ENCODE peak calls at places on chromosomes 5 and 9, in seven cellular contexts. One of them, this sample, is unnamed.
A peak's percentile ranks its signal among the peaks of the same experiment; 100 is the strongest.

GRCh38 chr5:58040044-58040443 is 419.8 kb downstream of the PLK2 start:
- DNase-seq in adrenal gland: no peak
- DNase-seq in A673: no peak
- DNase-seq in heart left ventricle: no peak
- DNase-seq in fibroblast of lung: no peak
- DNase-seq in breast epithelium: no peak
- DNase-seq in left lung: no peak
- DNase-seq in this sample: no peak

GRCh38 chr5:68848086-68848485 is 245.7 kb upstream of the SLC30A5 start:
- DNase-seq in adrenal gland: no peak
- DNase-seq in A673: no peak
- DNase-seq in heart left ventricle: no peak
- DNase-seq in fibroblast of lung: no peak
- DNase-seq in breast epithelium: no peak
- DNase-seq in left lung: no peak
- DNase-seq in this sample: no peak

GRCh38 chr9:20355022-20355421 is 267.3 kb downstream of the MLLT3 start:
- DNase-seq in adrenal gland: no peak
- DNase-seq in A673: no peak
- DNase-seq in heart left ventricle: no peak
- DNase-seq in fibroblast of lung: peak; percentile 88
- DNase-seq in breast epithelium: no peak
- DNase-seq in left lung: no peak
- DNase-seq in this sample: no peak

GRCh38 chr5:72850113-72850512 is 33.7 kb downstream of the TNPO1 start:
- DNase-seq in adrenal gland: no peak
- DNase-seq in A673: no peak
- DNase-seq in heart left ventricle: no peak
- DNase-seq in fibroblast of lung: no peak
- DNase-seq in breast epithelium: no peak
- DNase-seq in left lung: no peak
- DNase-seq in this sample: no peak

GRCh38 chr9:81002242-81002641 is 687.1 kb downstream of the TLE1 start:
- DNase-seq in adrenal gland: no peak
- DNase-seq in A673: no peak
- DNase-seq in heart left ventricle: no peak
- DNase-seq in fibroblast of lung: no peak
- DNase-seq in breast epithelium: no peak
- DNase-seq in left lung: no peak
- DNase-seq in this sample: no peak

GRCh38 chr5:122151640-122152039 is 22.3 kb downstream of the ZNF474 start:
- DNase-seq in adrenal gland: no peak
- DNase-seq in A673: no peak
- DNase-seq in heart left ventricle: no peak
- DNase-seq in fibroblast of lung: peak; percentile 25
- DNase-seq in breast epithelium: no peak
- DNase-seq in left lung: no peak
- DNase-seq in this sample: no peak

GRCh38 chr5:854966-855743 is 4.4 kb upstream of the ZDHHC11 start:
- DNase-seq in adrenal gland: no peak
- DNase-seq in A673: no peak
- DNase-seq in heart left ventricle: no peak
- DNase-seq in fibroblast of lung: no peak
- DNase-seq in breast epithelium: no peak
- DNase-seq in left lung: peak; percentile 23
- DNase-seq in this sample: peak; percentile 44

GRCh38 chr9:128548876-128549275 is 3.5 kb upstream of the SPTAN1 start:
- DNase-seq in adrenal gland: no peak
- DNase-seq in A673: no peak
- DNase-seq in heart left ventricle: no peak
- DNase-seq in fibroblast of lung: no peak
- DNase-seq in breast epithelium: no peak
- DNase-seq in left lung: no peak
- DNase-seq in this sample: no peak

GRCh38 chr5:151155149-151155776 is 2.3 kb downstream of the ANXA6 start:
- DNase-seq in adrenal gland: no peak
- DNase-seq in A673: peak; percentile 9
- DNase-seq in heart left ventricle: no peak
- DNase-seq in fibroblast of lung: peak; percentile 22
- DNase-seq in breast epithelium: no peak
- DNase-seq in left lung: no peak
- DNase-seq in this sample: no peak

GRCh38 chr9:94812343-94812742 is 85.8 kb downstream of the AOPEP start:
- DNase-seq in adrenal gland: no peak
- DNase-seq in A673: no peak
- DNase-seq in heart left ventricle: no peak
- DNase-seq in fibroblast of lung: peak; percentile 20
- DNase-seq in breast epithelium: no peak
- DNase-seq in left lung: no peak
- DNase-seq in this sample: no peak

GRCh38 chr5:56191646-56192045 is 41.5 kb downstream of the ANKRD55 start:
- DNase-seq in adrenal gland: no peak
- DNase-seq in A673: no peak
- DNase-seq in heart left ventricle: no peak
- DNase-seq in fibroblast of lung: no peak
- DNase-seq in breast epithelium: no peak
- DNase-seq in left lung: no peak
- DNase-seq in this sample: no peak

GRCh38 chr9:105195259-105195658 is 49.2 kb upstream of the SLC44A1 start:
- DNase-seq in adrenal gland: no peak
- DNase-seq in A673: no peak
- DNase-seq in heart left ventricle: no peak
- DNase-seq in fibroblast of lung: no peak
- DNase-seq in breast epithelium: no peak
- DNase-seq in left lung: no peak
- DNase-seq in this sample: no peak

GRCh38 chr5:16437974-16438373 is 27.6 kb downstream of the ZNF622 start:
- DNase-seq in adrenal gland: no peak
- DNase-seq in A673: no peak
- DNase-seq in heart left ventricle: no peak
- DNase-seq in fibroblast of lung: no peak
- DNase-seq in breast epithelium: no peak
- DNase-seq in left lung: no peak
- DNase-seq in this sample: no peak

GRCh38 chr5:139668064-139668880 is 20.1 kb downstream of the CXXC5 start:
- DNase-seq in adrenal gland: peak; percentile 48
- DNase-seq in A673: peak; percentile 82
- DNase-seq in heart left ventricle: peak; percentile 57
- DNase-seq in fibroblast of lung: peak; percentile 42
- DNase-seq in breast epithelium: no peak
- DNase-seq in left lung: no peak
- DNase-seq in this sample: peak; percentile 75

GRCh38 chr5:141654298-141654697 is 3.1 kb upstream of the FCHSD1 start:
- DNase-seq in adrenal gland: no peak
- DNase-seq in A673: no peak
- DNase-seq in heart left ventricle: no peak
- DNase-seq in fibroblast of lung: peak; percentile 42
- DNase-seq in breast epithelium: no peak
- DNase-seq in left lung: no peak
- DNase-seq in this sample: peak; percentile 11

GRCh38 chr9:88007291-88007650 is 32.9 kb upstream of the CDK20 start:
- DNase-seq in adrenal gland: no peak
- DNase-seq in A673: no peak
- DNase-seq in heart left ventricle: no peak
- DNase-seq in fibroblast of lung: no peak
- DNase-seq in breast epithelium: no peak
- DNase-seq in left lung: no peak
- DNase-seq in this sample: no peak

GRCh38 chr5:1118231-1118698 is 6.4 kb upstream of the SLC12A7 start:
- DNase-seq in adrenal gland: peak; percentile 60
- DNase-seq in A673: peak; percentile 51
- DNase-seq in heart left ventricle: no peak
- DNase-seq in fibroblast of lung: no peak
- DNase-seq in breast epithelium: no peak
- DNase-seq in left lung: no peak
- DNase-seq in this sample: no peak

GRCh38 chr9:14769235-14769580 is 46.7 kb upstream of the CER1 start:
- DNase-seq in adrenal gland: peak; percentile 37
- DNase-seq in A673: peak; percentile 61
- DNase-seq in heart left ventricle: no peak
- DNase-seq in fibroblast of lung: peak; percentile 33
- DNase-seq in breast epithelium: no peak
- DNase-seq in left lung: no peak
- DNase-seq in this sample: no peak

GRCh38 chr5:71695561-71695960 is 23.5 kb upstream of the CARTPT start:
- DNase-seq in adrenal gland: no peak
- DNase-seq in A673: no peak
- DNase-seq in heart left ventricle: no peak
- DNase-seq in fibroblast of lung: no peak
- DNase-seq in breast epithelium: no peak
- DNase-seq in left lung: no peak
- DNase-seq in this sample: no peak

GRCh38 chr9:121295662-121296191 is 27.8 kb downstream of the GSN start:
- DNase-seq in adrenal gland: no peak
- DNase-seq in A673: no peak
- DNase-seq in heart left ventricle: no peak
- DNase-seq in fibroblast of lung: no peak
- DNase-seq in breast epithelium: no peak
- DNase-seq in left lung: peak; percentile 22
- DNase-seq in this sample: no peak

GRCh38 chr9:93567271-93567959 is 9.0 kb upstream of the PHF2 start:
- DNase-seq in adrenal gland: no peak
- DNase-seq in A673: no peak
- DNase-seq in heart left ventricle: no peak
- DNase-seq in fibroblast of lung: peak; percentile 14
- DNase-seq in breast epithelium: no peak
- DNase-seq in left lung: no peak
- DNase-seq in this sample: no peak

GRCh38 chr9:71733176-71733575 is 35.1 kb downstream of the CEMIP2 start:
- DNase-seq in adrenal gland: no peak
- DNase-seq in A673: no peak
- DNase-seq in heart left ventricle: no peak
- DNase-seq in fibroblast of lung: no peak
- DNase-seq in breast epithelium: no peak
- DNase-seq in left lung: no peak
- DNase-seq in this sample: no peak

GRCh38 chr9:91516781-91517180 is 93.1 kb upstream of the NFIL3 start:
- DNase-seq in adrenal gland: no peak
- DNase-seq in A673: no peak
- DNase-seq in heart left ventricle: no peak
- DNase-seq in fibroblast of lung: no peak
- DNase-seq in breast epithelium: no peak
- DNase-seq in left lung: no peak
- DNase-seq in this sample: no peak
- TF ChIP-seq CTCF in adrenal gland: no peak
- TF ChIP-seq CTCF in A673: no peak
- TF ChIP-seq CTCF in heart left ventricle: no peak
- TF ChIP-seq CTCF in fibroblast of lung: no peak
- TF ChIP-seq CTCF in breast epithelium: no peak
- TF ChIP-seq CTCF in left lung: no peak
- TF ChIP-seq CTCF in this sample: no peak

DNA sequence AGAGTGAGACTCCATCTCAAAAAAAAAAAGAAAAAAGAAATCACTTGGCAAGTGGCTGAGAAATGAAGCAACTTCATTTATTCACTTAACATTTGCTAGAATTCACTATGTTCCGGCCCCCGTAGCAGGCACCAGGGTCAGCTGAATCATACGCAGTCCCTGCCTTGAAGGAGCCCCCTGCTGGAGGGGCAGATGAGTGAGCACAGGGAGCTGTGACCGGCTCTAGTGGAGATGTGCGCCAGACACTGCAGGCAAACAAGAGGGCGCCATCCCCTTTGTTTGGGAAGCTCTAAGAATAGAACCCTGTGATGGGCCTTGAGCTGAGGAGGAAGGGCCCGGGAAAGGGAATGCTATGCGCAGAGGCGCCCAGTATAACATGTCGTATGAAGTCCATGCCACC is 20.2 kb upstream of the RPL26L1 start:
- DNase-seq in adrenal gland: peak; percentile 68
- DNase-seq in A673: peak; percentile 37
- DNase-seq in heart left ventricle: no peak
- DNase-seq in fibroblast of lung: peak; percentile 30
- DNase-seq in breast epithelium: no peak
- DNase-seq in left lung: no peak
- DNase-seq in this sample: no peak
- H3K4me1 ChIP-seq in adrenal gland: no peaks in the 10 kb centered on the region
- H3K4me1 ChIP-seq in A673: peaks cover 18% of the 10 kb centered on the region
- H3K4me1 ChIP-seq in heart left ventricle: peaks cover 5% of the 10 kb centered on the region
- H3K4me1 ChIP-seq in fibroblast of lung: peaks cover 2% of the 10 kb centered on the region
- H3K4me1 ChIP-seq in breast epithelium: no peaks in the 10 kb centered on the region
- H3K4me1 ChIP-seq in left lung: no peaks in the 10 kb centered on the region
- H3K4me1 ChIP-seq in this sample: peaks cover 8% of the 10 kb centered on the region

GRCh38 chr9:116286287-116286686 is 132.7 kb downstream of the PAPPA start:
- DNase-seq in adrenal gland: no peak
- DNase-seq in A673: peak; percentile 65
- DNase-seq in heart left ventricle: no peak
- DNase-seq in fibroblast of lung: peak; percentile 15
- DNase-seq in breast epithelium: no peak
- DNase-seq in left lung: no peak
- DNase-seq in this sample: no peak

GRCh38 chr9:116285320-116285719 is 131.7 kb downstream of the PAPPA start:
- DNase-seq in adrenal gland: no peak
- DNase-seq in A673: no peak
- DNase-seq in heart left ventricle: no peak
- DNase-seq in fibroblast of lung: no peak
- DNase-seq in breast epithelium: no peak
- DNase-seq in left lung: no peak
- DNase-seq in this sample: no peak

GRCh38 chr9:116288658-116289057 is 135.1 kb downstream of the PAPPA start:
- DNase-seq in adrenal gland: peak; percentile 28
- DNase-seq in A673: no peak
- DNase-seq in heart left ventricle: no peak
- DNase-seq in fibroblast of lung: peak; percentile 96
- DNase-seq in breast epithelium: no peak
- DNase-seq in left lung: no peak
- DNase-seq in this sample: no peak

GRCh38 chr9:116284518-116284917 is 130.9 kb downstream of the PAPPA start:
- DNase-seq in adrenal gland: no peak
- DNase-seq in A673: no peak
- DNase-seq in heart left ventricle: no peak
- DNase-seq in fibroblast of lung: no peak
- DNase-seq in breast epithelium: no peak
- DNase-seq in left lung: no peak
- DNase-seq in this sample: no peak

DNA sequence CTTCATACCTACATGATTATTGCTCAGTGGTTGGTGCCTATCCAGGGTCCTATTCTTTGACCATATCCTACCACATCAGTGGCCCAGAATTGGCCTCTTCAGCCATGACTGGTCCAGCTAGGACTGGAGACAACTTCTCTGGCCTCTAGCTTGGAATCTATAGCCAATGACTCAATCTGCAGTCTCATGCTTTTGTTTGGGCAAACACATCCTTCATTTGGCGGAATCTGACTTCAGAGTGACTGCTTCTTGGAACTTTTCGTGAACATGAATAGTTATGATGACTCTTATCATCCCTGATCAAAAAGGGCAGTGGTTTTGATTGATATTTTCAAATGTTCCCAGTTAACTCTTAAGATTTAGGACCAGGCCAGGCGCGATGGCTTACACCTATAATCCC is 134.1 kb downstream of the PAPPA start:
- DNase-seq in adrenal gland: no peak
- DNase-seq in A673: no peak
- DNase-seq in heart left ventricle: no peak
- DNase-seq in fibroblast of lung: peak; percentile 56
- DNase-seq in breast epithelium: no peak
- DNase-seq in left lung: no peak
- DNase-seq in this sample: no peak
- H3K4me3 ChIP-seq in adrenal gland: no peak overlapping the region
- H3K4me3 ChIP-seq in A673: no peak overlapping the region
- H3K4me3 ChIP-seq in heart left ventricle: no peak overlapping the region
- H3K4me3 ChIP-seq in fibroblast of lung: no peak overlapping the region
- H3K4me3 ChIP-seq in breast epithelium: no peak overlapping the region
- H3K4me3 ChIP-seq in left lung: no peak overlapping the region
- H3K4me3 ChIP-seq in this sample: no peak overlapping the region

GRCh38 chr5:23740029-23740428 is 232.6 kb downstream of the PRDM9 start:
- DNase-seq in adrenal gland: peak; percentile 23
- DNase-seq in A673: no peak
- DNase-seq in heart left ventricle: no peak
- DNase-seq in fibroblast of lung: no peak
- DNase-seq in breast epithelium: no peak
- DNase-seq in left lung: no peak
- DNase-seq in this sample: no peak

GRCh38 chr5:23742701-23743100 is 235.3 kb downstream of the PRDM9 start:
- DNase-seq in adrenal gland: no peak
- DNase-seq in A673: no peak
- DNase-seq in heart left ventricle: no peak
- DNase-seq in fibroblast of lung: no peak
- DNase-seq in breast epithelium: no peak
- DNase-seq in left lung: no peak
- DNase-seq in this sample: no peak
- TF ChIP-seq CTCF in adrenal gland: no peak
- TF ChIP-seq CTCF in A673: no peak
- TF ChIP-seq CTCF in heart left ventricle: no peak
- TF ChIP-seq CTCF in fibroblast of lung: no peak
- TF ChIP-seq CTCF in breast epithelium: no peak
- TF ChIP-seq CTCF in left lung: no peak
- TF ChIP-seq CTCF in this sample: no peak